ENCODE peak calls at places on chromosomes 3 and 15, in five cellular contexts. One of them, this sample, is unnamed.

GRCh38 chr15:90143176-90143655 is 40.9 kb upstream of the IDH2 start:
- DNase-seq in HepG2: no peak
- DNase-seq in endothelial cell: peak; percentile 89
- DNase-seq in A549: peak; percentile 91
- DNase-seq in adrenal gland: peak; percentile 88
- DNase-seq in this sample: no peak

GRCh38 chr15:67117356-67117755 is 52.0 kb downstream of the SMAD3 start:
- DNase-seq in adrenal gland: no peak
- DNase-seq in HepG2: no peak
- DNase-seq in endothelial cell: no peak
- DNase-seq in A549: no peak
- DNase-seq in this sample: no peak

GRCh38 chr3:114597012-114597411 is 303.2 kb downstream of the TIGIT start:
- DNase-seq in endothelial cell: no peak
- DNase-seq in A549: no peak
- DNase-seq in adrenal gland: no peak
- DNase-seq in HepG2: no peak
- DNase-seq in this sample: no peak

GRCh38 chr15:70025413-70026296 is 72.1 kb downstream of the TLE3 start:
- DNase-seq in endothelial cell: no peak
- DNase-seq in adrenal gland: no peak
- DNase-seq in HepG2: no peak
- DNase-seq in A549: no peak
- DNase-seq in this sample: no peak

GRCh38 chr3:10936686-10937085 is 55.9 kb upstream of the SLC6A1 start:
- DNase-seq in HepG2: no peak
- DNase-seq in A549: no peak
- DNase-seq in endothelial cell: no peak
- DNase-seq in adrenal gland: no peak
- DNase-seq in this sample: no peak

GRCh38 chr15:42450434-42450790 is 40.5 kb downstream of the ZNF106 start:
- DNase-seq in endothelial cell: no peak
- DNase-seq in A549: no peak
- DNase-seq in HepG2: no peak
- DNase-seq in adrenal gland: no peak
- DNase-seq in this sample: no peak

GRCh38 chr3:57017481-57017880 is 43.0 kb upstream of the SPATA12 start:
- DNase-seq in A549: no peak
- DNase-seq in adrenal gland: peak; percentile 87
- DNase-seq in HepG2: peak; percentile 24
- DNase-seq in endothelial cell: no peak
- DNase-seq in this sample: no peak

GRCh38 chr15:32657198-32657886 is 15.8 kb downstream of the SCG5 start:
- DNase-seq in adrenal gland: peak; percentile 63
- DNase-seq in endothelial cell: no peak
- DNase-seq in A549: no peak
- DNase-seq in HepG2: no peak
- DNase-seq in this sample: no peak

GRCh38 chr3:115161866-115162265 is 14.8 kb upstream of the ZBTB20 start:
- DNase-seq in adrenal gland: no peak
- DNase-seq in A549: no peak
- DNase-seq in endothelial cell: no peak
- DNase-seq in HepG2: no peak
- DNase-seq in this sample: no peak

GRCh38 chr3:65729553-65729952 is 309.2 kb downstream of the MAGI1 start:
- DNase-seq in adrenal gland: peak; percentile 67
- DNase-seq in HepG2: peak; percentile 92
- DNase-seq in endothelial cell: no peak
- DNase-seq in A549: no peak
- DNase-seq in this sample: peak; percentile 94

DNA sequence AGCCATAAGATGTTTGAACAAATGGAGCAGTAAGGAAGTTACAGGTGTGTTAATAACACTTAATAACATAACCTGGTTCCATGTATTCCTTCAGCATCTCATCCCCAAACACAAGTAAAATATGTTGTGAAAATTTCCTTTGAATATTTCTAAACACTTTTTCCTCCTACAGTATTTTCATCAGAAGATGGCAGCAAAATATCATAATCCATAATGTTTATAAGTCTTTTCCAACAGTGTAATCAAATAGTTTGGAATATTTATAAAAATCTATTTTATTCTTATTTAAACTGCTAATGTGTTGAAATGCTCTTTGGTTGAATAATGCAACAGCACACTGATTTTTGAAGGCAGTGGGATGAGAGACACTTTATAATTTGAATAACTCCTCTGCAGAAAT is 1020.5 kb downstream of the OTOL1 start:
- DNase-seq in A549: no peak
- DNase-seq in endothelial cell: no peak
- DNase-seq in adrenal gland: no peak
- DNase-seq in HepG2: no peak
- DNase-seq in this sample: no peak
- TF ChIP-seq CTCF in A549: peak; percentile 27
- TF ChIP-seq CTCF in endothelial cell: no peak
- TF ChIP-seq CTCF in adrenal gland: no peak
- TF ChIP-seq CTCF in HepG2: no peak
- TF ChIP-seq CTCF in this sample: no peak

DNA sequence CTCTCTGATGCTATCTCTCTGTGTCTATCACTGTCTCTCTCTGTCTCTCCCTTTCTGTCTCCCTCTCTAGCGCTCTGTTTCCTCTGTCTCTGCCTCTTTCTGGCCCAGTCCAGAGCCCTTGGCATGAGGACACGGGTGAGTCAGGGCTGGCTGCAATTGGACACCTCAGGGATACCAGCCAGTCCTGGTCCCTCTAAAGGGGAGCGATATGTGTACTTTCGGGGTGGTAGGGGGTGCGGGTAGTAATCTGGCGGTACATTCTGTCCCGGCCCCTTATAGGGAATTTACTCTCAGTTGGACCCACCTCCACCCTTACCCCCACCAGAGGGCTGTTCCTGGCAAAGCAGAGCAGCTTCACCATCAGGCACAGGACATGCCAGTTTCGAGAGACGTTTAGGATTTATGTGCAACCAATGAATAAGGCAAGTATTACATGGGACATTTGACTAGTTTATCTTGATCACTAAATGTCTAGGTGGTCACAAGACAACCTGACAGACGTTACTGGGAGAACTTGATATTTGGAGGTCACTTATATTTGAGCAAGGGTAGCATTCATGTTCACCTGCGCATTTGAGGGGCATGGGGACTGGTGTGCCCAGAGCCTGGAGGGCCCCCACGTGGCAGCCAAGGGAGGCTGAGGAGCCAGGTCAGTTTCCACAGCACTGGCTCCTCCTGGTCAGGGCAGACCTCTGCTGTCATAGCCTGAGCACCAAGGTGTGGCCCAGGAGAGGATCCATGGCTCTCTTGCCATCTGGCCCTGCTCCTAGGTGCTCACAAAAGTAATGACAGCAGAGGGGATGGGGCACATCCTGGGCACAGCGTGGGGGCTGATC is 256.1 kb downstream of the PLCL2 start:
- DNase-seq in HepG2: no peak
- DNase-seq in A549: no peak
- DNase-seq in adrenal gland: peak; percentile 82
- DNase-seq in endothelial cell: no peak
- DNase-seq in this sample: peak; percentile 7
- TF ChIP-seq CTCF in HepG2: peak; percentile 39
- TF ChIP-seq CTCF in A549: no peak
- TF ChIP-seq CTCF in adrenal gland: no peak
- TF ChIP-seq CTCF in endothelial cell: no peak
- TF ChIP-seq CTCF in this sample: no peak

GRCh38 chr3:16318216-16318615 is 53.2 kb downstream of the OXNAD1 start:
- DNase-seq in HepG2: no peak
- DNase-seq in A549: no peak
- DNase-seq in adrenal gland: no peak
- DNase-seq in endothelial cell: no peak
- DNase-seq in this sample: peak; percentile 7

GRCh38 chr3:16316847-16317560 is 52.0 kb downstream of the OXNAD1 start:
- DNase-seq in adrenal gland: no peak
- DNase-seq in endothelial cell: no peak
- DNase-seq in HepG2: no peak
- DNase-seq in A549: no peak
- DNase-seq in this sample: no peak

GRCh38 chr3:16317561-16317945 is 52.5 kb downstream of the OXNAD1 start:
- DNase-seq in adrenal gland: no peak
- DNase-seq in HepG2: no peak
- DNase-seq in endothelial cell: no peak
- DNase-seq in A549: no peak
- DNase-seq in this sample: no peak

GRCh38 chr3:16319723-16320122 is 54.7 kb downstream of the OXNAD1 start:
- DNase-seq in HepG2: no peak
- DNase-seq in adrenal gland: no peak
- DNase-seq in endothelial cell: no peak
- DNase-seq in A549: no peak
- DNase-seq in this sample: no peak

GRCh38 chr3:16319307-16319706 is 54.3 kb downstream of the OXNAD1 start:
- DNase-seq in adrenal gland: no peak
- DNase-seq in HepG2: peak; percentile 25
- DNase-seq in endothelial cell: peak; percentile 25
- DNase-seq in A549: peak; percentile 21
- DNase-seq in this sample: no peak
- TF ChIP-seq CTCF in adrenal gland: no peak
- TF ChIP-seq CTCF in HepG2: no peak
- TF ChIP-seq CTCF in endothelial cell: peak; percentile 35
- TF ChIP-seq CTCF in A549: peak; percentile 43
- TF ChIP-seq CTCF in this sample: peak; percentile 8

GRCh38 chr15:29942144-29942543 is 119.9 kb upstream of the TJP1 start:
- DNase-seq in adrenal gland: no peak
- DNase-seq in HepG2: no peak
- DNase-seq in endothelial cell: peak; percentile 30
- DNase-seq in A549: no peak
- DNase-seq in this sample: no peak
- TF ChIP-seq CTCF in adrenal gland: peak; percentile 5
- TF ChIP-seq CTCF in HepG2: peak; percentile 46
- TF ChIP-seq CTCF in endothelial cell: peak; percentile 24
- TF ChIP-seq CTCF in A549: peak; percentile 46
- TF ChIP-seq CTCF in this sample: peak; percentile 15

DNA sequence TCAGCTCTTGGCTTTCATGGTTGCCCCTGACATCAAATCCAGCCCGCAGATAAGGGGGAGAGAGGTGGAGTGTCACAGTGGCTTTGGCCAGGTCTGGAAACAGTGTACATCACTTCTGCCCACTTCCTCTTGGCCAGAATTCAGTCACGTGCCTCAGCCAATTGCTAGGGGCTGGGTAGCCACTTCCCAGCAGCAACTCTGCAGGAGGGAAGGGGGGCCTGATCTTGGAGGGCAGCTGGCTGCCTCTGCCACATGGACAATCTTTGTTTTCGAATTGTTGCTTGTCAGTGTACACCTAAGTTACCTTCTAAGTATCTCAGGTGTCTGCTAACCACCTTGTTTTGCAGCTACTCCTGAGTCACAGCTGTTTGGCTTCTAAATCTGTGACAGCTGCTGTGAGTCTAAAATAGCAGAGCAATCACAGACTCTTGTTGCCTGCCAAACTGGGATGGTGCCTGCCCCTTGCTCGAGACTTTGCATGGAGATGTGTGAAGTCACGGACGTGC is 41.0 kb upstream of the LIMD1 start:
- DNase-seq in endothelial cell: no peak
- DNase-seq in adrenal gland: peak; percentile 67
- DNase-seq in HepG2: no peak
- DNase-seq in A549: no peak
- DNase-seq in this sample: no peak
- TF ChIP-seq CTCF in endothelial cell: no peak
- TF ChIP-seq CTCF in adrenal gland: no peak
- TF ChIP-seq CTCF in HepG2: no peak
- TF ChIP-seq CTCF in A549: no peak
- TF ChIP-seq CTCF in this sample: no peak

GRCh38 chr3:28334552-28334951 is 14.0 kb upstream of the ZCWPW2 start:
- DNase-seq in adrenal gland: no peak
- DNase-seq in HepG2: no peak
- DNase-seq in endothelial cell: no peak
- DNase-seq in A549: no peak
- DNase-seq in this sample: no peak
- TF ChIP-seq CTCF in adrenal gland: no peak
- TF ChIP-seq CTCF in HepG2: no peak
- TF ChIP-seq CTCF in endothelial cell: no peak
- TF ChIP-seq CTCF in A549: peak; percentile 37
- TF ChIP-seq CTCF in this sample: peak; percentile 19

This sample was measured in AG09319.